ENCODE peak calls at places on chromosomes 4 and X, in four cellular contexts. M is IMR-90, T is neuronal stem cell, V is mesendoderm. J is an unnamed sample.

GRCh38 chr4:156584100-156584499 is 387.5 kb downstream of the PDGFC start:
- DNase-seq in V (no peak), M (no peak), T (no peak), J (no peak)

GRCh38 chr4:61921890-61922289 is 721.8 kb downstream of the ADGRL3 start:
- DNase-seq in V (no peak), M (no peak), T (no peak), J (no peak)

GRCh38 chr4:17142232-17142711 is 243.8 kb upstream of the LDB2 start:
- DNase-seq in M (peak; percentile 98), V (peak; percentile 10), T (no peak), J (peak; percentile 94)

GRCh38 chr4:76485450-76485849 is 50.4 kb downstream of the SHROOM3 start:
- DNase-seq in T (no peak), V (peak; percentile 63), M (no peak), J (peak; percentile 5)

GRCh38 chrX:30414144-30414543 is 105.0 kb upstream of the NR0B1 start:
- DNase-seq in T (no peak), M (no peak), V (no peak), J (no peak)

GRCh38 chrX:138756234-138756633 is 44.7 kb upstream of the FGF13 start:
- DNase-seq in M (no peak), T (peak; percentile 21), V (peak; percentile 78), J (peak; percentile 0)

GRCh38 chr4:112510468-112511293 is 5.3 kb downstream of the NEUROG2 start:
- DNase-seq in V (peak; percentile 80), T (no peak), M (no peak), J (no peak)

GRCh38 chrX:78024349-78025108 is 55.1 kb upstream of the PGAM4 start:
- DNase-seq in T (no peak), V (peak; percentile 40), M (peak; percentile 2), J (peak; percentile 2)

GRCh38 chrX:9724711-9725110 is 40.9 kb downstream of the GPR143 start:
- DNase-seq in T (no peak), V (no peak), M (peak; percentile 27), J (peak; percentile 25)

GRCh38 chrX:39645059-39645895 is 452.5 kb downstream of the BCOR start:
- DNase-seq in M (peak; percentile 59), T (no peak), V (peak; percentile 51), J (peak; percentile 84)

GRCh38 chr4:86592553-86593249 is 1.4 kb upstream of the PTPN13 start:
- DNase-seq in M (peak; percentile 6), V (peak; percentile 54), T (no peak), J (peak; percentile 33)

GRCh38 chr4:79831701-79832514 is 241.1 kb downstream of the ANTXR2 start:
- DNase-seq in T (no peak), M (no peak), V (no peak), J (no peak)

GRCh38 chrX:5117816-5118215 is 1110.9 kb downstream of the NLGN4X start:
- DNase-seq in T (no peak), M (no peak), V (no peak), J (peak; percentile 6)

GRCh38 chr4:71992571-71992970 is 39.2 kb upstream of the NPFFR2 start:
- DNase-seq in T (no peak), V (no peak), M (no peak), J (peak; percentile 29)

GRCh38 chrX:151174581-151175282 is 1.7 kb upstream of the GPR50 start:
- DNase-seq in M (no peak), V (peak; percentile 67), T (no peak), J (no peak)

GRCh38 chr4:76562851-76563803 is 128.1 kb downstream of the SHROOM3 start:
- DNase-seq in V (no peak), M (no peak), T (no peak), J (no peak)

GRCh38 chr4:33494150-33494549 is 2750.2 kb downstream of the ARAP2 start:
- DNase-seq in M (no peak), T (no peak), V (no peak), J (peak; percentile 13)

GRCh38 chrX:1442724-1443367 is 9.9 kb downstream of the ASMTL start:
- DNase-seq in M (no peak), T (no peak), V (no peak), J (no peak)

GRCh38 chr4:125522992-125523391 is 208.2 kb downstream of the FAT4 start:
- DNase-seq in M (no peak), V (peak; percentile 32), T (no peak), J (no peak)

GRCh38 chr4:153643406-153644016 is 40.6 kb upstream of the TLR2 start:
- DNase-seq in T (no peak), V (peak; percentile 54), M (peak; percentile 59), J (peak; percentile 47)

GRCh38 chr4:102420563-102421221 is 75.4 kb upstream of the SLC39A8 start:
- DNase-seq in V (no peak), T (no peak), M (peak; percentile 26), J (peak; percentile 48)

GRCh38 chr4:158411180-158411721 is 110.4 kb upstream of the RXFP1 start:
- DNase-seq in T (no peak), V (no peak), M (no peak), J (no peak)

GRCh38 chrX:27918799-27919198 is 62.5 kb downstream of the DCAF8L1 start:
- DNase-seq in M (peak; percentile 4), T (no peak), V (peak; percentile 3), J (peak; percentile 9)

GRCh38 chr4:142408003-142408441 is 438.1 kb downstream of the INPP4B start:
- DNase-seq in M (no peak), V (peak; percentile 68), T (no peak), J (no peak)

GRCh38 chrX:121456315-121456714 is 408.9 kb downstream of the GLUD2 start:
- DNase-seq in V (no peak), T (no peak), M (no peak), J (no peak)

GRCh38 chr4:36285784-36286480 is 4.5 kb downstream of the DTHD1 start:
- DNase-seq in T (no peak), M (no peak), V (no peak), J (no peak)

GRCh38 chr4:142449771-142450373 is 396.2 kb downstream of the INPP4B start:
- DNase-seq in M (no peak), V (no peak), T (no peak), J (no peak)

GRCh38 chrX:24110049-24110448 is 39.5 kb upstream of the ZFX start:
- DNase-seq in M (no peak), T (no peak), V (no peak), J (no peak)

GRCh38 chr4:13522282-13523104 is 21.8 kb downstream of the NKX3-2 start:
- DNase-seq in V (peak; percentile 34), T (no peak), M (no peak), J (no peak)

GRCh38 chr4:98794565-98795205 is 134.2 kb downstream of the EIF4E start:
- DNase-seq in M (peak; percentile 73), V (peak; percentile 81), T (no peak), J (peak; percentile 37)

GRCh38 chrX:71533850-71534515 is 1.1 kb downstream of the OGT start:
- DNase-seq in T (peak; percentile 47), M (peak; percentile 32), V (peak; percentile 68), J (peak; percentile 66)

GRCh38 chrX:71533514-71533849 is 578 bp downstream of the OGT start:
- DNase-seq in V (no peak), M (no peak), T (no peak), J (no peak)

GRCh38 chrX:71532078-71532752 is 689 bp upstream of the OGT start:
- DNase-seq in V (no peak), T (no peak), M (peak; percentile 66), J (peak; percentile 83)

GRCh38 chrX:71534773-71535544 is 2.1 kb downstream of the OGT start:
- DNase-seq in T (no peak), V (no peak), M (no peak), J (peak; percentile 6)

GRCh38 chrX:71532753-71533425 is at the start of gene OGT:
- DNase-seq in V (peak; percentile 98), T (peak; percentile 86), M (peak; percentile 97), J (peak; percentile 98)
- H4K8ac ChIP-seq in V (no peak within 1 kb of the TSS), T (no peak within 1 kb of the TSS), M (peak within 1 kb of the TSS; percentile 86), J (peak within 1 kb of the TSS; percentile 21)

GRCh38 chr4:27018076-27018475 is 157.4 kb downstream of the STIM2 start:
- DNase-seq in T (no peak), V (no peak), M (no peak), J (no peak)

GRCh38 chr4:27019766-27020165 is 159.1 kb downstream of the STIM2 start:
- DNase-seq in T (no peak), V (no peak), M (no peak), J (no peak)

GRCh38 chr4:27017623-27018022 is 157.0 kb downstream of the STIM2 start:
- DNase-seq in V (no peak), T (no peak), M (no peak), J (no peak)

GRCh38 chr4:27018910-27019309 is 158.3 kb downstream of the STIM2 start:
- DNase-seq in T (no peak), V (no peak), M (no peak), J (no peak)

DNA sequence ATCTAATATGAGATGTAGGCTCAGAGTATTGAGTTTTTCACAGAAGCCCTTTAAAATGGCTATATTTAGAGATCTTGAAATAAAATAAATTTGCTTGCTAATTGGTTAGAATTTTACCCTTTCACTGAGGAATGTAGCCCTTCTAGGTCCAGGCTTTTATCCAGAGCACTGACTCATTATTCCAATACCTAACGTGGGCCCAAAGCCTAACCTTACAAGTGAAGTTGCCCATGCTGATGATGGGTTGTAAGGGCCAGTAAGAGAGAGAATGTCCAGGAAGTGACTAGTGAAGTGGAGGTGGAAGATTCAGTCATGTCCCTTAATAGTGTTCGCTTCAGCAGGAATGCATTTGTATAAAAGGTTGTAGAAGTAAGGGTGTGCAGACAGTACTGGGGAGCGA is 155.9 kb downstream of the STIM2 start:
- DNase-seq in V (no peak), T (no peak), M (peak; percentile 50), J (no peak)
- H3K23ac ChIP-seq in V (no peak overlapping the region), T (no peak overlapping the region), M (no peak overlapping the region), J (no peak overlapping the region)

DNA sequence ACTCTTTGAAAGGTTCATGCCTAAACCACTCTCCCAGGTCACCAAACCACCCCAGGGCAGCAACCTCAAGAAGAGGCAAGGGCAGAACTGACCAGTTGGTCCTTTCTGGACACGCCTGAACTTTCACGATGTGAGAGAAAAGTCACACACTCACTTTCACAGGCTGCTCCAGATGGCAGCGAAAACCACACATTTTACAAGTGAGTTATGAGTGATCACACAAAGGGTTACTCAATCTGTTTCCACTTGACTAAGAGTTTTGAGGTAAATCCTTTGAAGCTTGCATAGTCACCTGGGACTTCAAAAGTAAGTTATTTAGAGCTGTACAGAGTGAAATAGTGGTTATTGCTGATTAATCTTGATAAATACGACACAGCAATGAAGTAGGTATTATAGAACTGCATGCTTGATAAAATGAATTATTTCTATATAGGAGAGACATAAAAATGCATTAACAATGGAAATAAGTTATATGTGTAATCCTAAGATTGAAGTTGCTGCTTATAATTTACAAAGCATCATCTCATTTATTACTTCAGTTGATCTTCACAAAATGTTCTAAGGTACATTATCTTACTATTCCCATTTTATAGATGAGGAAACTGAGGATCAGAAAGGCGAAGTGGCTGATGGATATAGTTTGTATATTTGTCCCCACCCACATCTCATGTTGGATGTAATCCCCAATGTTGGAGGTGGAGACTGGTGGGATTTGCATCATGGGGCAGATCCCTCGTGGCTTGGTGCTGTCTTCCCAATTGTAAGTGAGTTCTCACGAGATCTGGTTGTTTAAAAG is 103.0 kb upstream of the KLF3 start:
- DNase-seq in V (no peak), M (no peak), T (no peak), J (no peak)
- H2AK5ac ChIP-seq in V (no peak overlapping the region), M (peak overlapping the region; percentile 13), T (no peak overlapping the region), J (no peak overlapping the region)

GRCh38 chr4:38237139-38237538 is 276.9 kb downstream of the PTTG2 start:
- DNase-seq in T (no peak), M (peak; percentile 55), V (no peak), J (peak; percentile 5)

GRCh38 chr4:38233727-38234478 is 273.7 kb downstream of the PTTG2 start:
- DNase-seq in T (no peak), V (no peak), M (no peak), J (no peak)

GRCh38 chr4:38236503-38236902 is 276.3 kb downstream of the PTTG2 start:
- DNase-seq in V (no peak), M (no peak), T (no peak), J (no peak)

GRCh38 chr4:38235338-38235737 is 275.1 kb downstream of the PTTG2 start:
- DNase-seq in T (no peak), M (no peak), V (no peak), J (no peak)

GRCh38 chr4:38236003-38236402 is 275.8 kb downstream of the PTTG2 start:
- DNase-seq in M (no peak), T (no peak), V (no peak), J (no peak)
- H4K8ac ChIP-seq in M (no peak overlapping the region), T (no peak overlapping the region), V (no peak overlapping the region), J (no peak overlapping the region)